ENCODE peak calls at places on chromosomes 5 and 9, in four cellular contexts. U is gastrocnemius medialis, N is sigmoid colon, R is lower lobe of right lung. J is an unnamed sample.

GRCh38 chr5:75156585-75156984 is 80.1 kb downstream of the ANKRD31 start:
- DNase-seq in U (no peak), N (no peak), R (no peak), J (no peak)

GRCh38 chr9:70034292-70034711 is 9.3 kb upstream of the MAMDC2 start:
- DNase-seq in U (no peak), N (no peak), R (no peak), J (no peak)

GRCh38 chr5:73983661-73984060 is 357.7 kb downstream of the ARHGEF28 start:
- DNase-seq in U (no peak), N (no peak), R (no peak), J (no peak)

GRCh38 chr5:68033961-68034581 is 181.5 kb upstream of the PIK3R1 start:
- DNase-seq in U (no peak), N (no peak), R (peak; percentile 54), J (no peak)

GRCh38 chr5:36590513-36591286 is 15.7 kb upstream of the SLC1A3 start:
- DNase-seq in U (no peak), N (no peak), R (no peak), J (no peak)

GRCh38 chr5:173916233-173916632 is 28.1 kb downstream of the CPEB4 start:
- DNase-seq in U (no peak), N (no peak), R (no peak), J (no peak)

GRCh38 chr9:120593250-120593954 is 13.4 kb upstream of the CDK5RAP2 start:
- DNase-seq in U (no peak), N (no peak), R (no peak), J (no peak)

GRCh38 chr5:168165221-168165965 is 126.1 kb upstream of the WWC1 start:
- DNase-seq in U (no peak), N (no peak), R (no peak), J (no peak)

GRCh38 chr5:145718956-145719355 is 116.2 kb downstream of the PRELID2 start:
- DNase-seq in U (no peak), N (no peak), R (no peak), J (no peak)

GRCh38 chr5:136979131-136979530 is 520.0 kb downstream of the SPOCK1 start:
- DNase-seq in U (no peak), N (no peak), R (no peak), J (no peak)

GRCh38 chr5:103849934-103850333 is 287.3 kb upstream of the NUDT12 start:
- DNase-seq in U (no peak), N (no peak), R (no peak), J (no peak)

GRCh38 chr5:125890387-125890955 is 532.7 kb upstream of the GRAMD2B start:
- DNase-seq in U (no peak), N (no peak), R (no peak), J (no peak)

GRCh38 chr5:96336351-96336985 is 96.6 kb downstream of the PCSK1 start:
- DNase-seq in U (peak; percentile 63), N (peak; percentile 81), R (no peak), J (peak; percentile 62)

GRCh38 chr9:132108728-132109127 is 29.1 kb upstream of the MED27 start:
- DNase-seq in U (no peak), N (no peak), R (no peak), J (no peak)

GRCh38 chr9:132116583-132116982 is 36.9 kb upstream of the MED27 start:
- DNase-seq in U (no peak), N (no peak), R (no peak), J (no peak)

GRCh38 chr9:132114102-132114707 is 34.5 kb upstream of the MED27 start:
- DNase-seq in U (no peak), N (no peak), R (peak; percentile 64), J (no peak)
- H3K4me1 ChIP-seq in U (no peaks in the 10 kb centered on the region), N (no peaks in the 10 kb centered on the region), R (no peaks in the 10 kb centered on the region), J (no peaks in the 10 kb centered on the region)

DNA sequence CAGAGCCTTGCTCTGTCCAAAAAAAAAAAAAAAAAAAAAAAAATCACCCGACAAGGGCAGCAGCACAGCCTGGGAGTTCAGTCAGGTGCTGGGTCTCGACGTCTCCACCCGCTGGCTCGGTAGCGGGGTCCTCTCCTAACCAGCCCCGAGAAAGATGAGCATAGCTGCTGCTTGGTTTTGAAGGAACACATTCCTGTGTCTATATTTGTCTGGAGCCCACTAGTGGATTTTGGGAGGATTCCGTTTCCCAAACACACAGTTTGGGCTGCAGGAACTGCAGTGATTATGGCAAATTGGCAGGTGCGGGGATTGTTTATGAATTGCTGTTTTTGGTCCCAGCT is 1.2 kb downstream of the OTULINL start:
- DNase-seq in U (no peak), N (no peak), R (peak; percentile 47), J (no peak)
- H3K4me3 ChIP-seq in U (peak overlapping the region; percentile 71), N (peak overlapping the region; percentile 82), R (peak overlapping the region; percentile 83), J (peak overlapping the region; percentile 77)

GRCh38 chr9:111483862-111484563 is at the start of gene ECPAS:
- DNase-seq in U (peak; percentile 65), N (peak; percentile 88), R (peak; percentile 84), J (peak; percentile 69)

GRCh38 chr9:111483419-111483861 is 743 bp downstream of the ECPAS start:
- DNase-seq in U (peak; percentile 20), N (no peak), R (no peak), J (peak; percentile 42)

GRCh38 chr9:111482656-111483418 is 1.3 kb downstream of the ECPAS start:
- DNase-seq in U (peak; percentile 82), N (peak; percentile 88), R (peak; percentile 87), J (peak; percentile 57)

GRCh38 chr9:111484564-111484878 is 338 bp upstream of the ECPAS start:
- DNase-seq in U (no peak), N (no peak), R (no peak), J (no peak)

DNA sequence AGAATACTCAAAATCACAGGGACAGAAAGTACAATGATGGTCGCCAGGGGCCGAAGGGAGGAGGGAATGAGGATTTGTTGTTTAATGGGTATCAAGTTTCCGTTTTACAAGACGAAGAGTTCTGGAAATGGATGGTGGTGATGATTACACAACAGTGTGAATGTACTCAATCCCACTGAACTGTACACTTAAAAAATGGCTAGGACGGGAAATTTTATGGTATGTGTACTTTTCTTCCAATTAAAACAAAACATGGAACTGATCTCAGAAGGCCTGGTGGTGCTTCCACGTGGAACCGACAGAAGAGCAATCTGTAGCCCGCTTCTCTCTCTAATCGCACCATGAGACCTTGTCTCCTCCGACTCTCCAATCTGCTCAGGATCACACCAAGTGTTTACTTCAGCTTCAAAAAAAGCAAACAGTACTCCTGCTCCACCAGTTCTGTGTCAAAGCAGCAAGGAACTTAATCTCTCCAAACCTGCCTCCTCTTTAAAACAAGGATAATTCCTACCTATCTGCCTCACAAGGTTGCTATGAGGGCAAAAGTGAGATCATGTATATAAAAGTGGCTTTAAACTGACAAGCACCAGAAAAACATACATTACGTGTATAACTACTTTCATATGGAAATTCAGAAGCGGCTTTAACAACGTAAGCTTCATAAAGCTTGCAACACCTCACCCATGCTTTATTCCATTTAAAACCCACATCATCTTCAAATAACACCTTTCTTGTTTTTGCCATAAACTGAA is 2.1 kb downstream of the ECPAS start:
- DNase-seq in U (peak; percentile 57), N (no peak), R (no peak), J (no peak)
- H3K27ac ChIP-seq in U (peak overlapping the region; percentile 99), N (peak overlapping the region; percentile 100), R (peak overlapping the region; percentile 98), J (peak overlapping the region; percentile 88)

GRCh38 chr5:151255621-151256286 is 2.8 kb downstream of the GM2A start:
- DNase-seq in U (no peak), N (no peak), R (no peak), J (no peak)
- H3K4me1 ChIP-seq in U (peaks cover 23% of the 10 kb centered on the region), N (peaks cover 43% of the 10 kb centered on the region), R (peaks cover 50% of the 10 kb centered on the region), J (peaks cover 33% of the 10 kb centered on the region)

GRCh38 chr9:136701665-136702048 is 10.7 kb upstream of the DIPK1B start:
- DNase-seq in U (no peak), N (no peak), R (no peak), J (no peak)
- H3K4me3 ChIP-seq in U (no peak overlapping the region), N (no peak overlapping the region), R (peak overlapping the region; percentile 6), J (no peak overlapping the region)

DNA sequence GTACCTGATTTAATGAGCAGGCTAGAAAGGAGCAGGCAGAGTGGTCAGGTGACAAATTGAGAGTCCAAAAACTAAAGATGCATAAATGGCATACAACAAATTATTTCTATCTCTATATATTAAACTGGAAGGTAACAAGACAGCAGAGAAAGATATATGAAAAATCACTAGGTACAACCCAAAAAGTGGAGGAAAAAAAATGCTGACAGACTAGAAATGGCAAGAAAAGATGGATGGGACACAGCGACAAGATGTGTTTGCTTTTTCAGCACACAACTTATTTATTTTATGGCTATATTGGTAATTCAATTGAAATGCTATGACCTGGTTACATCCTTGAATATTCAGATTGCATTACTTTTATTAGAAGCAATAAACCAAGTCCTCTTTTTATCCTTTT is 566.4 kb upstream of the TUSC1 start:
- DNase-seq in U (no peak), N (no peak), R (no peak), J (no peak)
- H3K27ac ChIP-seq in U (no peak overlapping the region), N (no peak overlapping the region), R (no peak overlapping the region), J (no peak overlapping the region)

DNA sequence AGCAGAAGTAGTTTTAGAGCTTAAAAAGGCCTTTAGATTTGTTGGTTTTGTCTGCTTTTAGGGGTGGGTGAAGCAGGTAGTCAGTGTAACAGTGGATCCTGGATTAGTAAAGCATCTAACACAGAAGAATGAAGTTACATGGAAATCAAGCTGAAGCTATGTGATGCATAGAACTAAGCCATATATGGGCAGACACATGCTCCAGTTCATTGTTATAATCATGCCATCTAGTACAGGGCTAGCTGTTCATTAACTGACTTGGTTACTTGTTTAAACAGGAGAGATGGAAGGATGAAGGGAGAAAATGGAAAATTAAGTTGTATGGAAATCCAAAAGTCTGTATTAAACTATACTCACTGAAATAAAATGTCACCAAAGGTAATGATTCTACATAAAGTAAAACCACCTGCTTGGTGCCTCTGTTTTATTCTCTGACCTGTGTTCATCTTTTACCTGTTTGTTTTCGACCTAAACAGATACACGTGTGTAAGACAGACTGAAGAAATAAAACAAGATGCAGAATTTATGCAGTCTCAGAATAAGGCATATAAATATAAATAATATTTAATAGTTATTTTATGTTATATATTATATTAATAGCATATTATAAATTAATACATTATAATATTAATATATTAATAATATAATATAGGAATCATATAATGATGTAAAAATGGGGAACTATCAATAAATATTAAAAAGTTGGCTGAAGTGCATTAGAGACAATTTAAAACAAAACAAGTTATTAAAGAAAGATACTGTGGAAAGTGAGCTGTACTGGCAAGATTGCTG is 33.9 kb downstream of the MRPS30 start:
- DNase-seq in U (no peak), N (no peak), R (no peak), J (no peak)
- H3K4me1 ChIP-seq in U (no peaks in the 10 kb centered on the region), N (no peaks in the 10 kb centered on the region), R (no peaks in the 10 kb centered on the region), J (no peaks in the 10 kb centered on the region)

DNA sequence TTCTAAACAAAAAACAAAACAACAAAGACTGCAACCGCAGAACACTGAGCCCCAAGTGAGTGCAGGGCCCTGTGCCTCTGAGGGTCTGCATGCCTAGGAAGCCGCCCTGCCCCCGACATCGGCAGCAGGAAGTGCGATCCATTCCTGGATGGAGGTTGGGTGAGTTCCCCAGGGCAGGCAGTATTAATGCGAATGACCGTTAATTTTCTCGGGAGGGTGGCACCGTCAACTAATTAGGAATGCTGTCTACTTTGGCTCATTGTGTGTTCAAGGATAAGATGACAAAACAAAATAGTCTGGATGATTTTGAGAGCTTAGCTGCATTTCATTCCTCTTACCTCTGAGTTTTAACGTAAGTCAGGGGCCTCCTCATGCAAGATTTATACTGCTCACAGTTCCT is 3.1 kb upstream of the NXNL2 start:
- DNase-seq in U (no peak), N (no peak), R (no peak), J (no peak)
- H3K4me3 ChIP-seq in U (no peak overlapping the region), N (no peak overlapping the region), R (no peak overlapping the region), J (no peak overlapping the region)

GRCh38 chr5:107501965-107502691 is 168.6 kb downstream of the EFNA5 start:
- DNase-seq in U (no peak), N (no peak), R (no peak), J (no peak)
- H3K27ac ChIP-seq in U (no peak overlapping the region), N (no peak overlapping the region), R (no peak overlapping the region), J (no peak overlapping the region)

J was measured in CD4-positive, CD25-positive, alpha-beta regulatory T cell.